ENCODE peak calls at places on chromosomes 3 and 15, in ten cellular contexts. One of them, this sample, is unnamed.

GRCh38 chr3:166685246-166685645 is 694.9 kb downstream of the ZBBX start:
- DNase-seq in left lung: no peak
- DNase-seq in brain microvascular endothelial cell: no peak
- DNase-seq in colonic mucosa: no peak
- DNase-seq in lower lobe of right lung: no peak
- DNase-seq in fibroblast of lung: no peak
- DNase-seq in dorsolateral prefrontal cortex: no peak
- DNase-seq in psoas muscle: no peak
- DNase-seq in right atrium auricular region: no peak
- DNase-seq in breast epithelium: no peak
- DNase-seq in this sample: no peak

GRCh38 chr3:56811545-56812202 is 9.9 kb upstream of the ARHGEF3 start:
- DNase-seq in left lung: no peak
- DNase-seq in brain microvascular endothelial cell: no peak
- DNase-seq in colonic mucosa: no peak
- DNase-seq in lower lobe of right lung: no peak
- DNase-seq in fibroblast of lung: no peak
- DNase-seq in dorsolateral prefrontal cortex: no peak
- DNase-seq in psoas muscle: no peak
- DNase-seq in right atrium auricular region: no peak
- DNase-seq in breast epithelium: no peak
- DNase-seq in this sample: no peak

GRCh38 chr3:197023241-197023997 is 6.2 kb downstream of the MELTF start:
- DNase-seq in left lung: no peak
- DNase-seq in brain microvascular endothelial cell: no peak
- DNase-seq in colonic mucosa: no peak
- DNase-seq in lower lobe of right lung: no peak
- DNase-seq in fibroblast of lung: no peak
- DNase-seq in dorsolateral prefrontal cortex: no peak
- DNase-seq in psoas muscle: no peak
- DNase-seq in right atrium auricular region: peak
- DNase-seq in breast epithelium: peak
- DNase-seq in this sample: no peak

GRCh38 chr3:4021162-4021561 is 221.9 kb downstream of the LRRN1 start:
- DNase-seq in left lung: no peak
- DNase-seq in brain microvascular endothelial cell: no peak
- DNase-seq in colonic mucosa: no peak
- DNase-seq in lower lobe of right lung: no peak
- DNase-seq in fibroblast of lung: no peak
- DNase-seq in dorsolateral prefrontal cortex: no peak
- DNase-seq in psoas muscle: no peak
- DNase-seq in right atrium auricular region: no peak
- DNase-seq in breast epithelium: no peak
- DNase-seq in this sample: no peak

GRCh38 chr3:59262076-59262498 is 212.3 kb upstream of the CFAP20DC start:
- DNase-seq in left lung: no peak
- DNase-seq in brain microvascular endothelial cell: no peak
- DNase-seq in colonic mucosa: no peak
- DNase-seq in lower lobe of right lung: no peak
- DNase-seq in fibroblast of lung: no peak
- DNase-seq in dorsolateral prefrontal cortex: no peak
- DNase-seq in psoas muscle: no peak
- DNase-seq in right atrium auricular region: no peak
- DNase-seq in breast epithelium: no peak
- DNase-seq in this sample: no peak

GRCh38 chr3:150760431-150761200 is 2.4 kb downstream of the SIAH2 start:
- DNase-seq in left lung: no peak
- DNase-seq in brain microvascular endothelial cell: no peak
- DNase-seq in colonic mucosa: no peak
- DNase-seq in lower lobe of right lung: no peak
- DNase-seq in fibroblast of lung: no peak
- DNase-seq in dorsolateral prefrontal cortex: no peak
- DNase-seq in psoas muscle: no peak
- DNase-seq in right atrium auricular region: no peak
- DNase-seq in breast epithelium: no peak
- DNase-seq in this sample: no peak

GRCh38 chr3:139534444-139534812 is 5.1 kb downstream of the RBP1 start:
- DNase-seq in left lung: no peak
- DNase-seq in brain microvascular endothelial cell: peak
- DNase-seq in colonic mucosa: peak
- DNase-seq in lower lobe of right lung: no peak
- DNase-seq in fibroblast of lung: peak
- DNase-seq in dorsolateral prefrontal cortex: no peak
- DNase-seq in psoas muscle: no peak
- DNase-seq in right atrium auricular region: no peak
- DNase-seq in breast epithelium: peak
- DNase-seq in this sample: no peak

GRCh38 chr15:72818632-72819031 is 35.1 kb upstream of the ADPGK start:
- DNase-seq in left lung: no peak
- DNase-seq in brain microvascular endothelial cell: no peak
- DNase-seq in colonic mucosa: no peak
- DNase-seq in lower lobe of right lung: no peak
- DNase-seq in fibroblast of lung: no peak
- DNase-seq in dorsolateral prefrontal cortex: no peak
- DNase-seq in psoas muscle: no peak
- DNase-seq in right atrium auricular region: peak
- DNase-seq in breast epithelium: no peak
- DNase-seq in this sample: no peak

GRCh38 chr15:70361106-70361505 is 263.4 kb upstream of the TLE3 start:
- DNase-seq in left lung: no peak
- DNase-seq in brain microvascular endothelial cell: no peak
- DNase-seq in colonic mucosa: no peak
- DNase-seq in lower lobe of right lung: no peak
- DNase-seq in fibroblast of lung: no peak
- DNase-seq in dorsolateral prefrontal cortex: no peak
- DNase-seq in psoas muscle: no peak
- DNase-seq in right atrium auricular region: no peak
- DNase-seq in breast epithelium: peak
- DNase-seq in this sample: no peak

GRCh38 chr3:133709139-133709538 is 37.1 kb upstream of the TF start:
- DNase-seq in left lung: no peak
- DNase-seq in brain microvascular endothelial cell: no peak
- DNase-seq in colonic mucosa: no peak
- DNase-seq in lower lobe of right lung: no peak
- DNase-seq in fibroblast of lung: no peak
- DNase-seq in dorsolateral prefrontal cortex: no peak
- DNase-seq in psoas muscle: no peak
- DNase-seq in right atrium auricular region: no peak
- DNase-seq in breast epithelium: no peak
- DNase-seq in this sample: no peak

GRCh38 chr3:156532730-156533129 is 22.2 kb downstream of the SSR3 start:
- DNase-seq in left lung: no peak
- DNase-seq in brain microvascular endothelial cell: no peak
- DNase-seq in colonic mucosa: no peak
- DNase-seq in lower lobe of right lung: no peak
- DNase-seq in fibroblast of lung: no peak
- DNase-seq in dorsolateral prefrontal cortex: no peak
- DNase-seq in psoas muscle: no peak
- DNase-seq in right atrium auricular region: no peak
- DNase-seq in breast epithelium: no peak
- DNase-seq in this sample: no peak

GRCh38 chr3:171811059-171811912 is 1.0 kb upstream of the PLD1 start:
- DNase-seq in left lung: no peak
- DNase-seq in brain microvascular endothelial cell: peak
- DNase-seq in colonic mucosa: no peak
- DNase-seq in lower lobe of right lung: no peak
- DNase-seq in fibroblast of lung: peak
- DNase-seq in dorsolateral prefrontal cortex: no peak
- DNase-seq in psoas muscle: no peak
- DNase-seq in right atrium auricular region: peak
- DNase-seq in breast epithelium: no peak
- DNase-seq in this sample: no peak
- H3K4me3 ChIP-seq in left lung: peak
- H3K4me3 ChIP-seq in brain microvascular endothelial cell: no peak
- H3K4me3 ChIP-seq in colonic mucosa: peak
- H3K4me3 ChIP-seq in lower lobe of right lung: peak
- H3K4me3 ChIP-seq in fibroblast of lung: no peak
- H3K4me3 ChIP-seq in dorsolateral prefrontal cortex: peak
- H3K4me3 ChIP-seq in psoas muscle: peak
- H3K4me3 ChIP-seq in right atrium auricular region: no peak
- H3K4me3 ChIP-seq in breast epithelium: peak
- H3K4me3 ChIP-seq in this sample: peak

DNA sequence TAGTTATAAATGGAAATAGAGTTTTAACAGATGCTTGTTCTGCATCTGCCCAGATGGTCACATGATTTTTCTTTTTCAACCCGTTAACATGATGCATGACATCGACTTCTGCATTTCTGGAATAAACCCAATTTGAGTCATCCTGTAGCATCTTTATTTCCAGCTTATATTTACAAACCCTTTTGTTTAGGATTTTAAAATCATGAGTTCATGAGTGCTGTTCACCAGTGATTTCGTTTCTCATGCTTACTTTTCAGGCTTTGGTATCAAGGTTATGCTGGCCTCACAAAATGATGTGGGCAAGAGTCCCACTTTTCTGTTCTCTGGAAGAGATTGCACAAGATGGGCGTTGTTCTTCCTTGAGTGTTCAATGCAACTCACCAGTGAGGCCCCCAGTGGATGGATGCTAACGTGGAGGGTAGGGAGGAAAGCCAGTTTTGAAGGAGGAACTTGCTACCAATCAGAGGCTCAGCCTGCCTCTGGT is 5.2 kb downstream of the HRH1 start:
- DNase-seq in left lung: no peak
- DNase-seq in brain microvascular endothelial cell: peak
- DNase-seq in colonic mucosa: peak
- DNase-seq in lower lobe of right lung: no peak
- DNase-seq in fibroblast of lung: peak
- DNase-seq in dorsolateral prefrontal cortex: no peak
- DNase-seq in psoas muscle: peak
- DNase-seq in right atrium auricular region: peak
- DNase-seq in breast epithelium: no peak
- DNase-seq in this sample: no peak
- TF ChIP-seq CTCF in left lung: no peak
- TF ChIP-seq CTCF in brain microvascular endothelial cell: peak
- TF ChIP-seq CTCF in colonic mucosa: no peak
- TF ChIP-seq CTCF in lower lobe of right lung: no peak
- TF ChIP-seq CTCF in fibroblast of lung: peak
- TF ChIP-seq CTCF in dorsolateral prefrontal cortex: no peak
- TF ChIP-seq CTCF in psoas muscle: no peak
- TF ChIP-seq CTCF in right atrium auricular region: no peak
- TF ChIP-seq CTCF in breast epithelium: no peak
- TF ChIP-seq CTCF in this sample: no peak

GRCh38 chr3:50642382-50642781 is 25.4 kb downstream of the MAPKAPK3 start:
- DNase-seq in left lung: no peak
- DNase-seq in brain microvascular endothelial cell: no peak
- DNase-seq in colonic mucosa: no peak
- DNase-seq in lower lobe of right lung: no peak
- DNase-seq in fibroblast of lung: no peak
- DNase-seq in dorsolateral prefrontal cortex: no peak
- DNase-seq in psoas muscle: no peak
- DNase-seq in right atrium auricular region: no peak
- DNase-seq in breast epithelium: no peak
- DNase-seq in this sample: no peak
- H3K27ac ChIP-seq in left lung: no peak
- H3K27ac ChIP-seq in brain microvascular endothelial cell: no peak
- H3K27ac ChIP-seq in colonic mucosa: no peak
- H3K27ac ChIP-seq in lower lobe of right lung: no peak
- H3K27ac ChIP-seq in fibroblast of lung: no peak
- H3K27ac ChIP-seq in dorsolateral prefrontal cortex: no peak
- H3K27ac ChIP-seq in psoas muscle: no peak
- H3K27ac ChIP-seq in right atrium auricular region: no peak
- H3K27ac ChIP-seq in breast epithelium: no peak
- H3K27ac ChIP-seq in this sample: peak

DNA sequence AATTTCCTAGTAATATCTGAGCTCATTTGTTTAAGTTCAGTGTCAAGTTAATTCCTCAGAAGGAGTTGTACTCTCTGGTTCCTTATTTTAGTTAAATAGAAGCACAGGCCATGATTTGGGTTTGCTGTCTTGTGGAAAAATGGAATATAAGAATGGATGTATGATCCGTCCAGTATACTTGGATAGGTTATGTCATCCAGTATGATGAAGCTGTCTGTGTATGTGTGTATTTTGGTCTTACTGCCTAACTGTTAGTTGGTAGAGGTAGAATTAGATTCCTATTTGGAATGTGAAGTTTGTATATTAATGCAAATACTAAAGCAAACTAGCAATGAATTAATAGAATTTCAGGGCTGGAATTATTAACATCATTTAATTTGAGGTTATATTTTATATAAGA is 7.9 kb downstream of the KBTBD8 start:
- DNase-seq in left lung: no peak
- DNase-seq in brain microvascular endothelial cell: no peak
- DNase-seq in colonic mucosa: no peak
- DNase-seq in lower lobe of right lung: no peak
- DNase-seq in fibroblast of lung: no peak
- DNase-seq in dorsolateral prefrontal cortex: no peak
- DNase-seq in psoas muscle: no peak
- DNase-seq in right atrium auricular region: no peak
- DNase-seq in breast epithelium: no peak
- DNase-seq in this sample: no peak
- H3K4me3 ChIP-seq in left lung: no peak
- H3K4me3 ChIP-seq in brain microvascular endothelial cell: no peak
- H3K4me3 ChIP-seq in colonic mucosa: no peak
- H3K4me3 ChIP-seq in lower lobe of right lung: no peak
- H3K4me3 ChIP-seq in fibroblast of lung: no peak
- H3K4me3 ChIP-seq in dorsolateral prefrontal cortex: no peak
- H3K4me3 ChIP-seq in psoas muscle: no peak
- H3K4me3 ChIP-seq in right atrium auricular region: peak
- H3K4me3 ChIP-seq in breast epithelium: no peak
- H3K4me3 ChIP-seq in this sample: peak

This sample was measured in left ventricle myocardium inferior.